ENCODE peak calls at places on chromosomes 13 and 19, in four cellular contexts. Q is fibroblast of lung; H is NCI-H1105; B is stimulated activated CD4-positive, alpha-beta T cell treated with anti-CD3 and anti-CD28 coated beads, Interleukin-1b, Interleukin-23, amount 100 ng/mL, for 24 hours. Z is an unnamed sample.

GRCh38 chr13:85528578-85529215 is 270.5 kb downstream of the SLITRK6 start:
- DNase-seq in B (no peak), H (no peak), Q (peak), Z (peak)

GRCh38 chr13:95160112-95160906 is 140.9 kb downstream of the ABCC4 start:
- DNase-seq in H (no peak), B (no peak), Q (peak), Z (no peak)

GRCh38 chr19:49114630-49115363 is 627 bp downstream of the LIN7B start:
- DNase-seq in B (no peak), Q (peak), H (peak), Z (no peak)

GRCh38 chr13:31945202-31945978 is 86.2 kb upstream of the FRY start:
- DNase-seq in Q (peak), B (no peak), H (peak), Z (peak)

GRCh38 chr19:29505034-29505824 is 20.6 kb upstream of the VSTM2B start:
- DNase-seq in B (no peak), Q (no peak), H (no peak), Z (no peak)

GRCh38 chr19:15666883-15667282 is 6.0 kb upstream of the CYP4F12 start:
- DNase-seq in H (no peak), B (no peak), Q (no peak), Z (no peak)

GRCh38 chr19:34365463-34366401 is 736 bp downstream of the GPI start:
- DNase-seq in B (no peak), Q (peak), H (peak), Z (peak)

GRCh38 chr13:76830805-76831204 is 55.4 kb downstream of the KCTD12 start:
- DNase-seq in H (no peak), Q (no peak), B (no peak), Z (no peak)

GRCh38 chr13:99867535-99868271 is 103.9 kb downstream of the ZIC5 start:
- DNase-seq in Q (no peak), H (no peak), B (no peak), Z (no peak)

GRCh38 chr13:108003626-108004025 is 211.7 kb downstream of the LIG4 start:
- DNase-seq in H (peak), Q (no peak), B (no peak), Z (no peak)

GRCh38 chr13:114173753-114174152 is 5.3 kb upstream of the CFAP97D2 start:
- DNase-seq in H (no peak), B (no peak), Q (no peak), Z (no peak)

GRCh38 chr19:8607386-8607785 is 3.1 kb downstream of the ADAMTS10 start:
- DNase-seq in H (no peak), Q (peak), B (no peak), Z (no peak)

GRCh38 chr13:50713849-50714248 is 129.6 kb downstream of the DLEU7 start:
- DNase-seq in Q (peak), H (no peak), B (no peak), Z (peak)

GRCh38 chr19:6108721-6109633 is 1.3 kb downstream of the RFX2 start:
- DNase-seq in H (peak), B (peak), Q (peak), Z (peak)

GRCh38 chr13:39765801-39766463 is 110.5 kb downstream of the COG6 start:
- DNase-seq in H (peak), Q (peak), B (no peak), Z (peak)

GRCh38 chr19:42102877-42103276 is 26.9 kb downstream of the ZNF574 start:
- DNase-seq in B (no peak), H (no peak), Q (no peak), Z (no peak)

GRCh38 chr19:30173593-30174356 is 198.4 kb upstream of the ZNF536 start:
- DNase-seq in H (no peak), B (no peak), Q (no peak), Z (no peak)

GRCh38 chr13:76848596-76848995 is 37.6 kb downstream of the KCTD12 start:
- DNase-seq in B (no peak), H (no peak), Q (no peak), Z (peak)

GRCh38 chr19:23241433-23241832 is 8.8 kb downstream of the ZNF724 start:
- DNase-seq in B (no peak), Q (no peak), H (no peak), Z (no peak)

GRCh38 chr13:36038785-36039415 is 92.3 kb downstream of the DCLK1 start:
- DNase-seq in H (no peak), B (no peak), Q (no peak), Z (no peak)

GRCh38 chr13:24287748-24288287 is 21.6 kb upstream of the C1QTNF9 start:
- DNase-seq in Q (no peak), H (no peak), B (no peak), Z (no peak)

GRCh38 chr13:95833713-95834112 is 156.8 kb downstream of the DNAJC3 start:
- DNase-seq in H (no peak), B (no peak), Q (peak), Z (peak)

GRCh38 chr19:42038675-42039074 is 31.3 kb downstream of the GRIK5 start:
- DNase-seq in Q (no peak), H (no peak), B (no peak), Z (no peak)

GRCh38 chr13:36101157-36101556 is 30.0 kb downstream of the DCLK1 start:
- DNase-seq in B (no peak), H (no peak), Q (no peak), Z (no peak)

GRCh38 chr19:2072757-2073551 is 21.9 kb upstream of the MKNK2 start:
- DNase-seq in Q (no peak), B (no peak), H (no peak), Z (no peak)

GRCh38 chr19:4172861-4173473 is 9.4 kb downstream of the SIRT6 start:
- DNase-seq in H (peak), B (peak), Q (peak), Z (no peak)

GRCh38 chr19:41845001-41845050 is at the start of gene DMRTC2:
- DNase-seq in H (no peak), B (no peak), Q (no peak), Z (no peak)

GRCh38 chr13:113548778-113549621 is 35.6 kb upstream of the TFDP1 start:
- DNase-seq in B (no peak), Q (no peak), H (no peak), Z (no peak)

GRCh38 chr19:51144482-51145045 is 2.5 kb downstream of the SIGLEC7 start:
- DNase-seq in Q (no peak), H (no peak), B (no peak), Z (no peak)

GRCh38 chr13:59452189-59452588 is 711.5 kb downstream of the DIAPH3 start:
- DNase-seq in B (no peak), Q (no peak), H (peak), Z (no peak)

GRCh38 chr13:71515639-71516038 is 351.4 kb downstream of the DACH1 start:
- DNase-seq in H (no peak), B (no peak), Q (no peak), Z (no peak)

GRCh38 chr19:12763100-12763499 is 11.5 kb downstream of the BEST2 start:
- DNase-seq in H (no peak), B (no peak), Q (no peak), Z (no peak)

GRCh38 chr13:113369189-113369588 is 5.3 kb upstream of the GRTP1 start:
- DNase-seq in B (no peak), Q (no peak), H (no peak), Z (no peak)

GRCh38 chr19:18373892-18374629 is 11.9 kb upstream of the GDF15 start:
- DNase-seq in B (peak), H (peak), Q (peak), Z (peak)

Z was measured in HCEC 1CT.